ENCODE peak calls at places on chromosomes 3 and 15, in seven cellular contexts. O is sigmoid colon, G is fibroblast of lung, X is esophagus muscularis mucosa, N is fibroblast of the aortic adventitia, L is dorsolateral prefrontal cortex, B is adrenal gland. J is an unnamed sample.

GRCh38 chr3:187765342-187765741 is 20.1 kb upstream of the BCL6 start:
- DNase-seq in G (peak; percentile 67), X (no peak), N (peak; percentile 51), B (no peak), O (no peak), L (no peak), J (peak; percentile 29)

GRCh38 chr3:56970401-56971002 is 90.0 kb upstream of the SPATA12 start:
- DNase-seq in L (peak; percentile 55), O (no peak), B (no peak), X (no peak), G (peak; percentile 56), N (peak; percentile 48), J (no peak)

GRCh38 chr15:41888662-41889253 is 5.1 kb downstream of the SPTBN5 start:
- DNase-seq in N (no peak), L (no peak), O (no peak), X (no peak), B (no peak), G (no peak), J (no peak)

GRCh38 chr3:136305879-136306278 is 55.7 kb downstream of the PCCB start:
- DNase-seq in L (no peak), X (no peak), B (no peak), G (peak; percentile 23), N (peak; percentile 79), O (no peak), J (no peak)

GRCh38 chr15:40300367-40300766 is 7.4 kb downstream of the PLCB2 start:
- DNase-seq in N (no peak), L (no peak), O (no peak), G (no peak), X (no peak), B (no peak), J (no peak)

GRCh38 chr3:158935846-158936245 is 134.0 kb downstream of the MFSD1 start:
- DNase-seq in G (no peak), N (no peak), O (no peak), B (no peak), X (no peak), L (no peak), J (no peak)

GRCh38 chr3:12178091-12178820 is 19.5 kb upstream of the TIMP4 start:
- DNase-seq in G (peak; percentile 66), N (peak; percentile 64), X (no peak), O (peak; percentile 72), B (peak; percentile 70), L (no peak), J (peak; percentile 77)

GRCh38 chr3:156892701-156893100 is 66.5 kb downstream of the LEKR1 start:
- DNase-seq in L (no peak), G (peak; percentile 79), X (no peak), B (no peak), N (peak; percentile 23), O (no peak), J (peak; percentile 9)

GRCh38 chr3:176219970-176220369 is 977.3 kb downstream of the TBL1XR1 start:
- DNase-seq in O (no peak), X (no peak), N (no peak), B (no peak), G (no peak), L (no peak), J (no peak)

GRCh38 chr3:146313411-146314111 is 62.7 kb upstream of the PLSCR4 start:
- DNase-seq in O (no peak), X (no peak), G (peak; percentile 93), N (peak; percentile 94), L (no peak), B (no peak), J (peak; percentile 93)

DNA sequence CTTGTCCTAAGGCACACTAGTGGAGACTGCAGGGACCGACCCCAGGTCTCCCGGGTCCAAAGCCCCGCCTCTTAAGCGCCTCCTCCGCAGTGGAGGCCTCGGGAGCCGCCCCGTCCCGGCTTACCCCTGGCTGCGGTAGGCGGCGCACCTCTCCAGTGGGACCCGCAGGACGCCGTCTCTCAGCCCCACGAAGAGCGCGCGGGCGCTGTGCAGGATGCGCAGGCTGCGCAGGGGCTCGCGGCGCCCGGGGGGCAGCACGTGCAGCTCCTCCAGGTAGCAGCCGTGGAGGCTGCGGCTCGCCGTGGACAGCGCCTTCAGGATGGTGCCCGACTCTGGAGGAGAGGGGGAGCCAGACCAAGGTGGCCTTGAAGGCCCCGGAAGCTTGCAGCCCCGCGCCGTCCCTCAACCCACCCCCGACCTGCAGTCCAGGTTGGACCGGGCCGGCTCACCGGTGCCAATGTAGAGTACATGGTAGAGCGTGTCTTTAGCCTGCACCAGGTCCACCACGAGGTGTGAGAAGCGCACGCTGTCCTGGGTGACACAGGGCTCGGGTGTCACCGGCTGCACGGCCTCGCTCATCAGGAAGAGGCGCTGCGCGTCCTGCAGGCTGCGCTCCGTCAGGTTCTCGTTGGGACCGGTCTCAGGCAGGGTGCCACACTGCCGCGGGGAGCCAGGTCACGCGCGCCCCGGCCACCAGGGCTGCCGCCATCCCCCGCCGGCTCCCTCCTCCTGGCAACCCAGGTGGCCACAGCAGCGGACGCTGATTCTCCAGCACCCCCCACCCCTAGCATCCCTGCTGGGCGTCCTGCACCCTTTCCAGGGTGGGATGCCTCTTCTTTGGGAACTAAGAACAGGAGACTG is 105.5 kb downstream of the SEMA5B start:
- DNase-seq in O (peak; percentile 62), L (no peak), X (no peak), B (no peak), N (no peak), G (no peak), J (no peak)
- H3K4me3 ChIP-seq in O (peak overlapping the region; percentile 0), L (no peak overlapping the region), X (peak overlapping the region; percentile 5), B (peak overlapping the region; percentile 33), N (no peak overlapping the region), G (no peak overlapping the region), J (no peak overlapping the region)

DNA sequence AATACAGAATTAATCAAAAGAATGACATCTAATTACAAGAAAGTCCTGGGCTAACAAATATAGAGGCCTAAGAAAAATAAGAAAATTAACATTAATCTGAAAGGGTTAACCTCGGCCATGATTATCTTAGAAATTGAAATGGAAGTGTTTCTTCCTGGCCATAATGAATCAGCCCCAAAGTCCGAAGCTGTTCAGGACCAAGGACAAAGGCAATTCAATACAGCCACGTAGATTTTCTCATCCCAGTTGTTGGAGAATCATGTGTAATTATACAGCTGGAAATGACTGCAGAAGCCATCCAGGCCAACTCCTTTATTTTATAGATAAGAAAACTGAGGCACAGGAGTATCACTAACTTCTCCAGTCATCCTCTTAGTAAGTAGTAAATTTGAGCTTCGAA is 38.0 kb upstream of the GBE1 start:
- DNase-seq in X (no peak), B (no peak), O (no peak), N (peak; percentile 4), L (no peak), G (peak; percentile 2), J (peak; percentile 31)
- TF ChIP-seq CTCF in X (no peak), B (no peak), O (no peak), N (no peak), L (no peak), G (no peak), J (no peak)

DNA sequence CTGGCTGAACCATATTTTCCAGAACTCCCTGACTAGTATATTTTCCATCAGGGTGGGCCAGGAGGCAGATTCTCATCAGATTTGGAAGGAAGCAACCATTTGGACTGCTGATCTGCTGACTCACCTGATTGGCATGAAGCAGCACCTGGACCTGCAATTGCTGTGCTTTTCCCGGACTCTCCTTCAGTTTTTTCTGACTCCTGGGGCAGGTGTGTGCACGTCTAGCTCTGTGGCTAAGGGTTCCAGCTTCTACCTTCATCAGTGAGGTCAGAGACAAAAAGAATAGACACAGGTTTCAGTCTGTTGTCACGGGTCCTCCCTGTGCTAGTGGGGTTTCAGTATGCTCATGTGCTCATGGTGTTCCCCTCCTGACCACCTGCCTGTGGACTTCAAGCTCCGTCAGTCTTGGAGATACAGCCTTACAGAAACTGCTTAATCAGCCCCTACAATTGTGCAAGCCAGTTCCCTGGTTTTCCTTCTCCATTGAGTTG is 31.5 kb downstream of the HMCES start:
- DNase-seq in O (no peak), B (no peak), G (no peak), N (peak; percentile 9), X (no peak), L (no peak), J (no peak)
- H3K4me3 ChIP-seq in O (no peak overlapping the region), B (no peak overlapping the region), G (no peak overlapping the region), N (no peak overlapping the region), X (no peak overlapping the region), L (no peak overlapping the region), J (no peak overlapping the region)

DNA sequence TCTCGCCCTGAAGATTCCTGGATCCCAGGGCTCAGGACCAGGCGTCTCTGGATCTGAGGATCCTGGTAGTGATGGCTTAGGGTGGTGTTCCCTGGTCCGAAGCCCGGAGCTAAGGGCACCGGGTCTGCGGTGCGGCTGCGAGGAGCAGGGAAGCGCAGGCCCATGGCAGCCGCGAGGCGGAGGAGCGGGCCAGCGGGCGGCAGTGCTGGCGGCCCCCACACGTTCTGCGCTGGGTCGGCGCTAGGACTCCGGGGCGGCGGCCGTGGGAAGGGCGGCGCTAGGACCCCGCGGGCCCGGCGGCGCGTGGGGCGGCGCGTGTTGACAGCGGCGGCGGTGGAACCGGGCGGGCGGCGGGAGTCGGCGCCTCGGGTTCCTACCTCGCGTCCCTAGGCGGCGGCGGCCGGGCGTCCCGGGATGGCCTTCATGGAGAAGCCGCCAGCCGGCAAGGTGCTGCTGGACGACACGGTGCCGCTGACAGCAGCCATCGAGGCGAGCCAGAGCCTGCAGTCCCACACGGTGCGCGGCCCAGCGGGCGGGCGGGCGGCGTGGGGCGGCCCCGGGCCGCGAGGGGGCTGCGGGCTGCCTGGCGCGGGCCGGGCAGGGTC is at the start of gene PXK:
- DNase-seq in X (no peak), L (peak; percentile 82), N (peak; percentile 68), O (peak; percentile 85), B (peak; percentile 82), G (peak; percentile 77), J (peak; percentile 80)
- TF ChIP-seq CTCF in X (peak; percentile 46), L (peak; percentile 28), N (no peak), O (no peak), B (no peak), G (no peak), J (no peak)

DNA sequence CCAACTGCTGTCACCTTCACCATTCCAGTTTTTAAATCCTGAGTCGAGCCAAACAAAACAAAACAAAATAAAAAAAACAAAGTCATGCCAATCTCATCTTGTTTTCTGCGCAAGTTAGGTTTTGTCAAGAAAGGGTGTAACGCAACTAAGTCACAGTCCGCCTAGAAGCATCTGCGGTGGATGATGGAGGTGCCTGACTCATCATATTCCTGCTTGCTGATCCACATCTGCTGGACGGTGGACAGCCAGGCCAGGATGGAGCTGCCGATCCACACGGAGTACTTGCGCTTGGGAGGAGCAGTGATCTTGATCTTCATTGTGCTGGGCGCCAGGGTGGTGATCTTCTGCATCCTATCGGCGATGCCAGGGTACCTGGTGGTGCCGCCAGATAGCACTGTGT is 162.1 kb downstream of the WDR76 start:
- DNase-seq in L (no peak), B (no peak), N (no peak), O (no peak), X (no peak), G (no peak), J (no peak)
- H3K4me3 ChIP-seq in L (no peak overlapping the region), B (no peak overlapping the region), N (no peak overlapping the region), O (no peak overlapping the region), X (no peak overlapping the region), G (no peak overlapping the region), J (no peak overlapping the region)

GRCh38 chr15:74798388-74799254 is 14.0 kb upstream of the LMAN1L start:
- DNase-seq in L (no peak), O (peak; percentile 59), B (no peak), X (no peak), G (no peak), N (no peak), J (no peak)
- TF ChIP-seq CTCF in L (no peak), O (no peak), B (no peak), X (no peak), G (no peak), N (no peak), J (no peak)

GRCh38 chr3:116445291-116445841 is at the start of gene LSAMP:
- DNase-seq in L (peak; percentile 88), N (peak; percentile 7), G (peak; percentile 52), X (no peak), B (peak; percentile 58), O (peak; percentile 80), J (peak; percentile 6)
- H3K4me3 ChIP-seq in L (peak within 1 kb of the TSS; percentile 73), N (peak within 1 kb of the TSS; percentile 68), G (peak within 1 kb of the TSS; percentile 87), X (peak within 1 kb of the TSS; percentile 37), B (peak within 1 kb of the TSS; percentile 38), O (peak within 1 kb of the TSS; percentile 72), J (peak within 1 kb of the TSS; percentile 46)

J was measured in choroid plexus epithelial cell.